ENCODE peak calls at places on chromosomes 16 and 17, in nine cellular contexts. T is adrenal gland, O is left ventricle myocardium inferior, K is uterus, G is left lung, W is gastrocnemius medialis, L is suprapubic skin, X is pancreas, J is right atrium auricular region. B is an unnamed sample. For H3K9me3, the result is how much of the 10 kb centered on the place peaks cover.

GRCh38 chr16:13793788-13794461 is 126.0 kb upstream of the ERCC4 start:
- DNase-seq in K (no peak), O (no peak), T (no peak), L (no peak), G (no peak), W (peak), X (no peak), J (no peak), B (no peak)

GRCh38 chr16:1481906-1482835 is 6.6 kb downstream of the PTX4 start:
- DNase-seq in O (no peak), K (no peak), W (no peak), T (no peak), X (no peak), G (no peak), J (no peak), L (no peak), B (no peak)

GRCh38 chr17:1089915-1090314 is 89.9 kb downstream of the ABR start:
- DNase-seq in J (no peak), X (no peak), O (no peak), W (no peak), L (no peak), G (peak), K (peak), T (peak), B (no peak)

GRCh38 chr16:30567160-30567990 is 4.1 kb downstream of the ZNF688 start:
- DNase-seq in W (no peak), X (no peak), O (no peak), T (no peak), K (no peak), J (no peak), G (no peak), L (no peak), B (peak)

GRCh38 chr16:85402910-85403692 is 210.0 kb upstream of the GSE1 start:
- DNase-seq in X (peak), G (peak), T (peak), J (no peak), K (peak), L (no peak), W (peak), O (peak), B (no peak)

GRCh38 chr17:27551701-27552466 is 79.1 kb upstream of the LGALS9 start:
- DNase-seq in K (no peak), G (no peak), J (no peak), L (no peak), T (no peak), O (no peak), W (no peak), X (no peak), B (no peak)

GRCh38 chr17:79617740-79618382 is 7.0 kb upstream of the RBFOX3 start:
- DNase-seq in K (no peak), W (no peak), X (peak), J (no peak), T (no peak), L (peak), O (peak), G (peak), B (no peak)

GRCh38 chr16:1537138-1537577 is 3.7 kb downstream of the TMEM204 start:
- DNase-seq in K (no peak), O (no peak), L (no peak), W (no peak), X (no peak), J (no peak), G (no peak), T (no peak), B (no peak)

GRCh38 chr17:35709874-35710273 is 21.6 kb upstream of the RASL10B start:
- DNase-seq in J (no peak), X (no peak), G (no peak), T (no peak), O (no peak), K (no peak), W (no peak), L (no peak), B (no peak)

GRCh38 chr17:72737291-72737690 is 355.2 kb downstream of the SLC39A11 start:
- DNase-seq in X (no peak), J (no peak), W (no peak), K (no peak), L (no peak), O (no peak), G (no peak), T (no peak), B (no peak)

GRCh38 chr17:72733619-72734282 is 358.7 kb downstream of the SLC39A11 start:
- DNase-seq in O (no peak), T (no peak), J (no peak), L (no peak), K (no peak), X (no peak), G (no peak), W (no peak), B (no peak)

GRCh38 chr17:72734611-72735010 is 357.9 kb downstream of the SLC39A11 start:
- DNase-seq in W (no peak), O (no peak), T (no peak), K (no peak), L (no peak), G (no peak), X (no peak), J (no peak), B (no peak)

GRCh38 chr17:72735089-72735488 is 357.4 kb downstream of the SLC39A11 start:
- DNase-seq in J (no peak), X (no peak), T (no peak), L (no peak), W (no peak), O (no peak), G (no peak), K (no peak), B (no peak)

DNA sequence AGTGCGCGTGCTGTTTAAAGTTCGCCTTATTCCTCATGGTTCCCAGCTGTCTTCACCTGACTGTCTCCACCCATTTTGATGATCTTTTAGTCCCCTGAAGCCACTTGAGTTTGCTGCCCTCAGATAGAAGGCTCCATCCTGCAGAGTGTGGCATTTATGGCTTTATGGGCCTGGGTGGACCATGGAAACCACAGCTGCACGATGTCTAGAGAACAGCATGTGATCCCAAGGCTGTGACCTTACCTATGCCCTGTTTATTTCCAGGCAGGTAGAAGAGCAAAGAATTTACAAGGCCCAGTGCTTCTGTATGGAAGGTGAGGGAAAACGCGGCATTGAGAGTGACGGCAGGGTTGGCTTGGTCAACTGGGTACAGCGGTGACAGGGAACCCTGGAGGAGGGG is 356.9 kb downstream of the SLC39A11 start:
- DNase-seq in W (no peak), T (no peak), L (no peak), O (no peak), G (no peak), J (no peak), K (no peak), X (no peak), B (no peak)
- H3K27ac ChIP-seq in W (no peak), T (no peak), L (no peak), O (no peak), G (no peak), J (no peak), K (no peak), X (no peak), B (no peak)

GRCh38 chr16:64695684-64696083 is 426.2 kb downstream of the CDH11 start:
- DNase-seq in W (no peak), O (no peak), L (no peak), G (no peak), J (no peak), X (no peak), K (no peak), T (no peak), B (no peak)
- H3K9me3 ChIP-seq in W (under half), O (under half), L (under half), G (under half), J (under half), X (under half), K (under half), T (under half), B (under half)

GRCh38 chr17:15651001-15651582 is 31.6 kb upstream of the FBXW10B start:
- DNase-seq in G (peak), K (no peak), W (no peak), O (no peak), T (peak), L (no peak), X (no peak), J (no peak), B (no peak)
- TF ChIP-seq CTCF in G (no peak), K (no peak), W (no peak), O (no peak), T (no peak), L (no peak), X (no peak), J (no peak), B (no peak)

GRCh38 chr16:84137287-84137686 is 7.7 kb downstream of the HSDL1 start:
- DNase-seq in T (no peak), G (no peak), O (no peak), L (no peak), K (no peak), W (no peak), X (no peak), J (no peak), B (no peak)

GRCh38 chr16:84137769-84138357 is 7.1 kb downstream of the HSDL1 start:
- DNase-seq in X (no peak), J (no peak), O (no peak), G (no peak), K (no peak), T (no peak), L (no peak), W (no peak), B (no peak)

GRCh38 chr16:84139628-84140258 is 5.2 kb downstream of the HSDL1 start:
- DNase-seq in X (no peak), J (no peak), G (no peak), T (no peak), L (no peak), W (no peak), K (no peak), O (no peak), B (no peak)

GRCh38 chr16:84138500-84138823 is 6.5 kb downstream of the HSDL1 start:
- DNase-seq in J (no peak), K (no peak), O (no peak), W (no peak), G (no peak), X (no peak), T (no peak), L (no peak), B (no peak)

GRCh38 chr16:84138824-84139627 is 6.0 kb downstream of the HSDL1 start:
- DNase-seq in O (no peak), W (peak), L (no peak), T (no peak), K (no peak), X (no peak), G (peak), J (no peak), B (no peak)
- H3K27ac ChIP-seq in O (peak), W (peak), L (peak), T (peak), K (no peak), X (no peak), G (no peak), J (peak), B (no peak)